ENCODE peak calls at places on chromosomes 11 and 22, in nine cellular contexts. One of them, this sample, is unnamed.

GRCh38 chr11:70126494-70126893 is 48.4 kb downstream of the ANO1 start:
- DNase-seq in left ventricle myocardium inferior: no peak
- DNase-seq in CD8-positive, alpha-beta memory T cell: no peak
- DNase-seq in Karpas-422: no peak
- DNase-seq in tibial nerve: no peak
- DNase-seq in RWPE1: no peak
- DNase-seq in PC-9: no peak
- DNase-seq in kidney: no peak
- DNase-seq in cardiac muscle cell: no peak
- DNase-seq in this sample: no peak

GRCh38 chr11:120248551-120249278 is 8.8 kb downstream of the POU2F3 start:
- DNase-seq in tibial nerve: no peak
- DNase-seq in CD8-positive, alpha-beta memory T cell: no peak
- DNase-seq in kidney: no peak
- DNase-seq in RWPE1: peak
- DNase-seq in PC-9: no peak
- DNase-seq in Karpas-422: no peak
- DNase-seq in left ventricle myocardium inferior: no peak
- DNase-seq in cardiac muscle cell: peak
- DNase-seq in this sample: no peak

GRCh38 chr11:65428578-65429068 is 6.0 kb downstream of the NEAT1 start:
- DNase-seq in Karpas-422: peak
- DNase-seq in RWPE1: no peak
- DNase-seq in PC-9: no peak
- DNase-seq in tibial nerve: peak
- DNase-seq in kidney: peak
- DNase-seq in CD8-positive, alpha-beta memory T cell: no peak
- DNase-seq in cardiac muscle cell: no peak
- DNase-seq in left ventricle myocardium inferior: no peak
- DNase-seq in this sample: no peak

GRCh38 chr22:31933816-31934482 is 10.4 kb upstream of the YWHAH start:
- DNase-seq in Karpas-422: no peak
- DNase-seq in tibial nerve: no peak
- DNase-seq in left ventricle myocardium inferior: no peak
- DNase-seq in PC-9: no peak
- DNase-seq in cardiac muscle cell: no peak
- DNase-seq in CD8-positive, alpha-beta memory T cell: no peak
- DNase-seq in RWPE1: no peak
- DNase-seq in kidney: peak
- DNase-seq in this sample: no peak

GRCh38 chr11:18657696-18658095 is 23.6 kb upstream of the SPTY2D1 start:
- DNase-seq in tibial nerve: no peak
- DNase-seq in CD8-positive, alpha-beta memory T cell: no peak
- DNase-seq in Karpas-422: no peak
- DNase-seq in kidney: no peak
- DNase-seq in PC-9: no peak
- DNase-seq in RWPE1: no peak
- DNase-seq in cardiac muscle cell: no peak
- DNase-seq in left ventricle myocardium inferior: no peak
- DNase-seq in this sample: no peak

GRCh38 chr22:20028855-20029549 is 8.1 kb downstream of the TANGO2 start:
- DNase-seq in CD8-positive, alpha-beta memory T cell: no peak
- DNase-seq in Karpas-422: no peak
- DNase-seq in tibial nerve: no peak
- DNase-seq in cardiac muscle cell: no peak
- DNase-seq in kidney: no peak
- DNase-seq in RWPE1: no peak
- DNase-seq in PC-9: no peak
- DNase-seq in left ventricle myocardium inferior: no peak
- DNase-seq in this sample: no peak

GRCh38 chr11:7256943-7257342 is 5.2 kb downstream of the SYT9 start:
- DNase-seq in kidney: no peak
- DNase-seq in tibial nerve: no peak
- DNase-seq in left ventricle myocardium inferior: no peak
- DNase-seq in Karpas-422: no peak
- DNase-seq in cardiac muscle cell: no peak
- DNase-seq in CD8-positive, alpha-beta memory T cell: no peak
- DNase-seq in PC-9: no peak
- DNase-seq in RWPE1: no peak
- DNase-seq in this sample: no peak

GRCh38 chr11:87878373-87878779 is 296.9 kb downstream of the RAB38 start:
- DNase-seq in tibial nerve: peak
- DNase-seq in RWPE1: peak
- DNase-seq in kidney: no peak
- DNase-seq in left ventricle myocardium inferior: no peak
- DNase-seq in cardiac muscle cell: peak
- DNase-seq in PC-9: peak
- DNase-seq in CD8-positive, alpha-beta memory T cell: no peak
- DNase-seq in Karpas-422: peak
- DNase-seq in this sample: no peak

GRCh38 chr11:96256213-96256580 is 86.8 kb downstream of the MAML2 start:
- DNase-seq in CD8-positive, alpha-beta memory T cell: no peak
- DNase-seq in RWPE1: no peak
- DNase-seq in PC-9: no peak
- DNase-seq in Karpas-422: no peak
- DNase-seq in tibial nerve: no peak
- DNase-seq in cardiac muscle cell: no peak
- DNase-seq in kidney: no peak
- DNase-seq in left ventricle myocardium inferior: no peak
- DNase-seq in this sample: no peak

GRCh38 chr11:116232364-116232801 is 540.4 kb downstream of the BUD13 start:
- DNase-seq in cardiac muscle cell: no peak
- DNase-seq in kidney: no peak
- DNase-seq in left ventricle myocardium inferior: no peak
- DNase-seq in Karpas-422: no peak
- DNase-seq in tibial nerve: no peak
- DNase-seq in CD8-positive, alpha-beta memory T cell: no peak
- DNase-seq in PC-9: no peak
- DNase-seq in RWPE1: no peak
- DNase-seq in this sample: no peak

GRCh38 chr11:90556612-90557011 is 333.8 kb upstream of the CHORDC1 start:
- DNase-seq in cardiac muscle cell: no peak
- DNase-seq in left ventricle myocardium inferior: no peak
- DNase-seq in tibial nerve: no peak
- DNase-seq in PC-9: no peak
- DNase-seq in kidney: no peak
- DNase-seq in Karpas-422: no peak
- DNase-seq in RWPE1: peak
- DNase-seq in CD8-positive, alpha-beta memory T cell: no peak
- DNase-seq in this sample: peak

GRCh38 chr22:23178512-23179254 is 1.6 kb upstream of the BCR start:
- DNase-seq in PC-9: peak
- DNase-seq in left ventricle myocardium inferior: peak
- DNase-seq in RWPE1: peak
- DNase-seq in tibial nerve: peak
- DNase-seq in cardiac muscle cell: peak
- DNase-seq in kidney: peak
- DNase-seq in Karpas-422: peak
- DNase-seq in CD8-positive, alpha-beta memory T cell: peak
- DNase-seq in this sample: peak

GRCh38 chr11:108341654-108342053 is 118.8 kb downstream of the ATM start:
- DNase-seq in kidney: no peak
- DNase-seq in PC-9: no peak
- DNase-seq in tibial nerve: no peak
- DNase-seq in RWPE1: no peak
- DNase-seq in Karpas-422: no peak
- DNase-seq in left ventricle myocardium inferior: no peak
- DNase-seq in CD8-positive, alpha-beta memory T cell: no peak
- DNase-seq in cardiac muscle cell: no peak
- DNase-seq in this sample: no peak

DNA sequence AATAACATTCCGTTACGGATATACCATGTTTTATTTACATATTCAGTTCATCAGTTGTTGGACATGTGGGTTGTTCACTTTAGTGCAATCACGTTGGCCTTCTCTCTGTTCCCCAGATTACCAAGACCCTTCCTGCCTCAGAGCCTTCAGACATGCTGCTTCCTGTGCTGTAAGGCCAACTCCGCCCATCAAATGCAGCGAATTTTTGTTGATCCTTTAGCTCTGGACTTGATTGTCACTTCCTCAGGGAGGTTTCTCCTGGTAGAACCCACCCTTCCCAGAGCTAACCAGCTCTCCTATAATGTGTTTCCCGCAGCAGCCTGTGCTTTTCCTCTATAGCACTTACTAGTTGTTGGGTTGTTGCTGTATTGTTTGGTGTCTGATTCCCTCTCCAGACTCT is 39.4 kb downstream of the SWAP70 start:
- DNase-seq in Karpas-422: no peak
- DNase-seq in RWPE1: no peak
- DNase-seq in kidney: no peak
- DNase-seq in cardiac muscle cell: no peak
- DNase-seq in tibial nerve: no peak
- DNase-seq in left ventricle myocardium inferior: no peak
- DNase-seq in PC-9: no peak
- DNase-seq in CD8-positive, alpha-beta memory T cell: no peak
- DNase-seq in this sample: no peak
- H3K27ac ChIP-seq in Karpas-422: peak
- H3K27ac ChIP-seq in RWPE1: no peak
- H3K27ac ChIP-seq in kidney: no peak
- H3K27ac ChIP-seq in cardiac muscle cell: no peak
- H3K27ac ChIP-seq in tibial nerve: no peak
- H3K27ac ChIP-seq in left ventricle myocardium inferior: peak
- H3K27ac ChIP-seq in PC-9: no peak
- H3K27ac ChIP-seq in CD8-positive, alpha-beta memory T cell: no peak
- H3K27ac ChIP-seq in this sample: peak

GRCh38 chr22:36323855-36324331 is 63.9 kb downstream of the MYH9 start:
- DNase-seq in cardiac muscle cell: peak
- DNase-seq in RWPE1: no peak
- DNase-seq in left ventricle myocardium inferior: peak
- DNase-seq in kidney: peak
- DNase-seq in PC-9: no peak
- DNase-seq in CD8-positive, alpha-beta memory T cell: no peak
- DNase-seq in Karpas-422: no peak
- DNase-seq in tibial nerve: no peak
- DNase-seq in this sample: no peak
- H3K27ac ChIP-seq in cardiac muscle cell: peak
- H3K27ac ChIP-seq in RWPE1: peak
- H3K27ac ChIP-seq in left ventricle myocardium inferior: peak
- H3K27ac ChIP-seq in kidney: peak
- H3K27ac ChIP-seq in PC-9: no peak
- H3K27ac ChIP-seq in CD8-positive, alpha-beta memory T cell: no peak
- H3K27ac ChIP-seq in Karpas-422: no peak
- H3K27ac ChIP-seq in tibial nerve: peak
- H3K27ac ChIP-seq in this sample: peak

DNA sequence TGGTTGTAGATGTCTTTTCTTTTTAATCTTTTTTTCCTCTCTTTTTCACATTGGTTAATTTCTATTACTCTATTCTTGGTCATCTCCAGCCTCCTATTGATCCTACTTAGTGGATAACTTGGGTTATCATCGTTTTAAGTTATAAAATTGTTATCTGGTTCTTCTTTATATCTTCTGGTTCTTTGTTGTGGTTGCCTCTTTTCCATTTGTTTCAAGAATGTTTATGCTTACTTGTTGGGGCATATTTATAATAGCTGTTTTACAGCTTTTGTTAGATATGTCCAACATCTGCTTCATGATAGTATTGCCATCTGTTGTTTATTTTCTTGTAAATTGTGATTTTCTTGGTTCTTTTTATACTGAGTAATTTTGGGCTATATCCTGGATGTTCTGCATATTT is 1429.6 kb downstream of the TBC1D22A start:
- DNase-seq in cardiac muscle cell: no peak
- DNase-seq in tibial nerve: no peak
- DNase-seq in left ventricle myocardium inferior: no peak
- DNase-seq in RWPE1: no peak
- DNase-seq in CD8-positive, alpha-beta memory T cell: no peak
- DNase-seq in kidney: no peak
- DNase-seq in Karpas-422: no peak
- DNase-seq in PC-9: no peak
- DNase-seq in this sample: no peak
- H3K27ac ChIP-seq in cardiac muscle cell: no peak
- H3K27ac ChIP-seq in tibial nerve: no peak
- H3K27ac ChIP-seq in left ventricle myocardium inferior: no peak
- H3K27ac ChIP-seq in RWPE1: no peak
- H3K27ac ChIP-seq in CD8-positive, alpha-beta memory T cell: no peak
- H3K27ac ChIP-seq in kidney: no peak
- H3K27ac ChIP-seq in Karpas-422: no peak
- H3K27ac ChIP-seq in PC-9: no peak
- H3K27ac ChIP-seq in this sample: no peak

GRCh38 chr11:16789061-16789415 is 50.6 kb downstream of the C11orf58 start:
- DNase-seq in kidney: no peak
- DNase-seq in tibial nerve: no peak
- DNase-seq in CD8-positive, alpha-beta memory T cell: no peak
- DNase-seq in left ventricle myocardium inferior: no peak
- DNase-seq in Karpas-422: no peak
- DNase-seq in RWPE1: no peak
- DNase-seq in PC-9: no peak
- DNase-seq in cardiac muscle cell: no peak
- DNase-seq in this sample: no peak

GRCh38 chr11:16792426-16792825 is 54.0 kb downstream of the C11orf58 start:
- DNase-seq in Karpas-422: no peak
- DNase-seq in cardiac muscle cell: peak
- DNase-seq in kidney: no peak
- DNase-seq in PC-9: no peak
- DNase-seq in tibial nerve: no peak
- DNase-seq in RWPE1: no peak
- DNase-seq in left ventricle myocardium inferior: no peak
- DNase-seq in CD8-positive, alpha-beta memory T cell: no peak
- DNase-seq in this sample: no peak

GRCh38 chr11:16789560-16790483 is 51.4 kb downstream of the C11orf58 start:
- DNase-seq in Karpas-422: no peak
- DNase-seq in kidney: no peak
- DNase-seq in RWPE1: no peak
- DNase-seq in left ventricle myocardium inferior: no peak
- DNase-seq in tibial nerve: no peak
- DNase-seq in CD8-positive, alpha-beta memory T cell: no peak
- DNase-seq in cardiac muscle cell: no peak
- DNase-seq in PC-9: no peak
- DNase-seq in this sample: no peak

GRCh38 chr11:16791494-16791961 is 53.1 kb downstream of the C11orf58 start:
- DNase-seq in CD8-positive, alpha-beta memory T cell: no peak
- DNase-seq in RWPE1: peak
- DNase-seq in kidney: no peak
- DNase-seq in Karpas-422: no peak
- DNase-seq in left ventricle myocardium inferior: no peak
- DNase-seq in cardiac muscle cell: peak
- DNase-seq in PC-9: peak
- DNase-seq in tibial nerve: peak
- DNase-seq in this sample: no peak

DNA sequence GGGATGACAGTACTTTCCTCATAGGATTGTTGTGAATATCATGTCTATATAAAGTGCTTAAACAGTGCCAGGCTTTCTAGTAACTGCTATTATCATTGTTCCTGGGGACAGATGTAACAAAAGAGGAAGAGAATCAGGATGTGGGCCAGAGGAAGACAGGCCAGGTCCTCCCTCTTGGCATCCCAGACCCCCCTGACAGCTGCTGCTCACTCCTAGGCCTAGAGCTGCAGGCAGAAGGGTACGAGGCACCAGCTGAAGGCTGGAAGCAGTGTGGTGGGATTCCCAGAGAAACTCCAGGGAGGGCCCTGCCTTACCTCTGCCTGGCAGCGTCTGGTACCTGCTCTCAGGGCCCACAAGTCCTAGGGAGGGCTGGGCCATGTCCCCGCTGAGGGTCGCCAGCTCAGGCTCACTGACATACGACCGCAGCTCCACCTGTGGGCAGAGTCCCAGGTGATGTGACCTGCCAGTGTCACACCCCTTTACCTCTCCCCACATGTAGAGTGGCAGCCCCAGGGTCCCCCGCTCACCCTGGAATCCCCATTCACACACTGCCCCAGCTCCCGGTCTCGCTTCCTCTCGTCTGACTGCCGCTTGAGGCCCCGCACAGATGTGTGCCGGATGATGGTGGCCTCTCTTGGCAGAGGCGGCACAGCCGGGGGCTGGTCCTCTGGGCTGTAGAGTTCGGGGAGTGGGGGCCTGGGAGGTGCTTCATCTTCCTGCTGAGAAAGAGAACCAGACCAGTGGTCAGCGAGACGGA is 52.2 kb downstream of the C11orf58 start:
- DNase-seq in Karpas-422: no peak
- DNase-seq in PC-9: no peak
- DNase-seq in left ventricle myocardium inferior: no peak
- DNase-seq in CD8-positive, alpha-beta memory T cell: no peak
- DNase-seq in tibial nerve: no peak
- DNase-seq in kidney: no peak
- DNase-seq in RWPE1: no peak
- DNase-seq in cardiac muscle cell: no peak
- DNase-seq in this sample: no peak
- H3K27ac ChIP-seq in Karpas-422: no peak
- H3K27ac ChIP-seq in PC-9: peak
- H3K27ac ChIP-seq in left ventricle myocardium inferior: peak
- H3K27ac ChIP-seq in CD8-positive, alpha-beta memory T cell: no peak
- H3K27ac ChIP-seq in tibial nerve: no peak
- H3K27ac ChIP-seq in kidney: no peak
- H3K27ac ChIP-seq in RWPE1: peak
- H3K27ac ChIP-seq in cardiac muscle cell: peak
- H3K27ac ChIP-seq in this sample: no peak

This sample was measured in gastrocnemius medialis.